ENCODE peak calls at places on chromosome 1, in six cellular contexts. H is heart right ventricle; Q is neural crest cell; R is activated T-helper 1 cell treated with anti-CD3 and anti-CD28 coated beads, Interleukin-2, amount 50 U/mL, for 16 hours; U is NCI-H2107; W is activated T-cell treated with anti-CD3 and anti-CD28 coated beads, Interleukin-2, amount 50 U/mL, for 72 hours. C is an unnamed sample.

GRCh38 chr1:41643422-41643821 is 158.9 kb upstream of the EDN2 start:
- DNase-seq in Q (no peak), W (no peak), R (no peak), U (no peak), H (no peak), C (no peak)

GRCh38 chr1:38138498-38139233 is 92.1 kb upstream of the POU3F1 start:
- DNase-seq in H (peak; percentile 80), U (no peak), W (no peak), Q (no peak), R (no peak), C (peak; percentile 80)

GRCh38 chr1:58045094-58045493 is 501.4 kb downstream of the OMA1 start:
- DNase-seq in W (no peak), R (no peak), Q (no peak), U (no peak), H (no peak), C (no peak)

GRCh38 chr1:199549424-199549823 is 478.1 kb upstream of the NR5A2 start:
- DNase-seq in H (no peak), W (no peak), U (no peak), R (no peak), Q (no peak), C (no peak)

GRCh38 chr1:205216588-205216987 is 5.1 kb upstream of the DSTYK start:
- DNase-seq in U (no peak), R (no peak), Q (no peak), W (no peak), H (no peak), C (no peak)

GRCh38 chr1:177848577-177848976 is 121.3 kb downstream of the SEC16B start:
- DNase-seq in H (no peak), R (no peak), W (no peak), U (no peak), Q (no peak), C (no peak)

GRCh38 chr1:169086603-169087455 is 19.7 kb upstream of the ATP1B1 start:
- DNase-seq in Q (no peak), W (no peak), U (no peak), R (no peak), H (no peak), C (no peak)

GRCh38 chr1:237542525-237543418 is 347.9 kb downstream of the ZP4 start:
- DNase-seq in W (no peak), U (no peak), H (no peak), R (no peak), Q (no peak), C (no peak)

GRCh38 chr1:16012590-16013219 is 5.1 kb downstream of the HSPB7 start:
- DNase-seq in R (no peak), U (no peak), W (peak; percentile 36), H (peak; percentile 81), Q (peak; percentile 25), C (peak; percentile 77)

GRCh38 chr1:175920401-175920800 is 177.0 kb upstream of the TNR start:
- DNase-seq in U (no peak), H (no peak), R (no peak), Q (no peak), W (no peak), C (no peak)

GRCh38 chr1:111461765-111462164 is 12.0 kb upstream of the C1orf162 start:
- DNase-seq in H (no peak), U (no peak), R (no peak), W (no peak), Q (no peak), C (no peak)

GRCh38 chr1:243667591-243667990 is 182.5 kb downstream of the AKT3 start:
- DNase-seq in Q (no peak), R (no peak), W (no peak), H (no peak), U (no peak), C (no peak)

GRCh38 chr1:230366504-230366915 is 59.6 kb downstream of the PGBD5 start:
- DNase-seq in H (no peak), R (no peak), W (no peak), Q (no peak), U (no peak), C (no peak)

GRCh38 chr1:14255711-14256110 is 342.8 kb upstream of the KAZN start:
- DNase-seq in H (no peak), Q (no peak), R (no peak), U (no peak), W (no peak), C (no peak)

GRCh38 chr1:118047650-118048224 is 118.2 kb downstream of the WDR3 start:
- DNase-seq in W (no peak), U (no peak), R (no peak), Q (no peak), H (no peak), C (no peak)

GRCh38 chr1:242004751-242005495 is 6.0 kb upstream of the MAP1LC3C start:
- DNase-seq in Q (no peak), W (no peak), R (no peak), H (no peak), U (no peak), C (no peak)

GRCh38 chr1:206002833-206003532 is at the start of gene RAB7B:
- DNase-seq in R (no peak), W (no peak), H (peak; percentile 53), U (no peak), Q (no peak), C (no peak)

GRCh38 chr1:2583871-2584341 is 2.7 kb upstream of the PRXL2B start:
- DNase-seq in H (no peak), R (no peak), U (no peak), W (peak; percentile 56), Q (no peak), C (no peak)

GRCh38 chr1:6623269-6623965 is 1.3 kb upstream of the THAP3 start:
- DNase-seq in R (no peak), U (no peak), W (no peak), H (no peak), Q (no peak), C (no peak)

GRCh38 chr1:223479718-223480425 is 86.7 kb downstream of the CCDC185 start:
- DNase-seq in R (no peak), Q (no peak), H (no peak), U (peak; percentile 65), W (no peak), C (no peak)

C was measured in pancreas.